ENCODE peak calls at places on chromosomes 7 and 10, in four cellular contexts. One of them, this sample, is unnamed.

GRCh38 chr7:19146699-19147098 is 1.5 kb upstream of the FERD3L start:
- DNase-seq in choroid plexus epithelial cell: peak
- DNase-seq in lower leg skin: no peak
- DNase-seq in GM23248: peak
- DNase-seq in this sample: no peak

GRCh38 chr10:108911814-108912541 is 1011.3 kb downstream of the XPNPEP1 start:
- DNase-seq in GM23248: peak
- DNase-seq in lower leg skin: peak
- DNase-seq in choroid plexus epithelial cell: peak
- DNase-seq in this sample: no peak

GRCh38 chr10:34290412-34291082 is 524.5 kb downstream of the PARD3 start:
- DNase-seq in choroid plexus epithelial cell: peak
- DNase-seq in lower leg skin: no peak
- DNase-seq in GM23248: peak
- DNase-seq in this sample: no peak

GRCh38 chr7:18352339-18353255 is 143.0 kb upstream of the HDAC9 start:
- DNase-seq in choroid plexus epithelial cell: peak
- DNase-seq in GM23248: peak
- DNase-seq in lower leg skin: no peak
- DNase-seq in this sample: no peak

GRCh38 chr7:47326220-47326619 is 255.7 kb downstream of the TNS3 start:
- DNase-seq in lower leg skin: no peak
- DNase-seq in GM23248: peak
- DNase-seq in choroid plexus epithelial cell: peak
- DNase-seq in this sample: peak

GRCh38 chr7:151410405-151411390 is 860 bp upstream of the WDR86 start:
- DNase-seq in choroid plexus epithelial cell: peak
- DNase-seq in GM23248: no peak
- DNase-seq in lower leg skin: no peak
- DNase-seq in this sample: no peak

GRCh38 chr10:93993782-93994668 is at the start of gene PLCE1:
- DNase-seq in choroid plexus epithelial cell: peak
- DNase-seq in lower leg skin: peak
- DNase-seq in GM23248: peak
- DNase-seq in this sample: no peak

GRCh38 chr7:30469303-30469702 is 9.3 kb downstream of the NOD1 start:
- DNase-seq in lower leg skin: peak
- DNase-seq in GM23248: peak
- DNase-seq in choroid plexus epithelial cell: peak
- DNase-seq in this sample: peak

GRCh38 chr7:43625453-43625852 is 42.5 kb downstream of the STK17A start:
- DNase-seq in lower leg skin: no peak
- DNase-seq in choroid plexus epithelial cell: no peak
- DNase-seq in GM23248: no peak
- DNase-seq in this sample: no peak

GRCh38 chr7:116802784-116803183 is 59.6 kb upstream of the CAPZA2 start:
- DNase-seq in choroid plexus epithelial cell: peak
- DNase-seq in GM23248: peak
- DNase-seq in lower leg skin: no peak
- DNase-seq in this sample: peak

GRCh38 chr7:50356212-50356944 is 51.9 kb downstream of the IKZF1 start:
- DNase-seq in lower leg skin: peak
- DNase-seq in GM23248: no peak
- DNase-seq in choroid plexus epithelial cell: no peak
- DNase-seq in this sample: no peak

GRCh38 chr10:19488592-19489280 is 327.5 kb upstream of the PLXDC2 start:
- DNase-seq in lower leg skin: peak
- DNase-seq in GM23248: peak
- DNase-seq in choroid plexus epithelial cell: peak
- DNase-seq in this sample: no peak

GRCh38 chr7:127885843-127886242 is 145.4 kb downstream of the LRRC4 start:
- DNase-seq in GM23248: peak
- DNase-seq in choroid plexus epithelial cell: peak
- DNase-seq in lower leg skin: no peak
- DNase-seq in this sample: no peak

GRCh38 chr10:122040786-122041185 is 51.8 kb downstream of the TACC2 start:
- DNase-seq in GM23248: no peak
- DNase-seq in choroid plexus epithelial cell: no peak
- DNase-seq in lower leg skin: no peak
- DNase-seq in this sample: no peak

GRCh38 chr10:91614254-91614624 is 18.6 kb downstream of the PPP1R3C start:
- DNase-seq in choroid plexus epithelial cell: peak
- DNase-seq in GM23248: peak
- DNase-seq in lower leg skin: peak
- DNase-seq in this sample: no peak

GRCh38 chr7:2934211-2934731 is 90.2 kb upstream of the GNA12 start:
- DNase-seq in lower leg skin: peak
- DNase-seq in GM23248: peak
- DNase-seq in choroid plexus epithelial cell: peak
- DNase-seq in this sample: no peak

GRCh38 chr10:90800232-90800796 is 57.5 kb downstream of the HTR7 start:
- DNase-seq in GM23248: no peak
- DNase-seq in choroid plexus epithelial cell: no peak
- DNase-seq in lower leg skin: no peak
- DNase-seq in this sample: no peak

GRCh38 chr10:47290338-47290737 is 9.7 kb upstream of the GDF10 start:
- DNase-seq in GM23248: no peak
- DNase-seq in lower leg skin: peak
- DNase-seq in choroid plexus epithelial cell: no peak
- DNase-seq in this sample: no peak

GRCh38 chr7:34067406-34067805 is 162.1 kb downstream of the BMPER start:
- DNase-seq in choroid plexus epithelial cell: peak
- DNase-seq in lower leg skin: no peak
- DNase-seq in GM23248: no peak
- DNase-seq in this sample: no peak

GRCh38 chr7:11127988-11128387 is 154.3 kb downstream of the PHF14 start:
- DNase-seq in GM23248: no peak
- DNase-seq in lower leg skin: no peak
- DNase-seq in choroid plexus epithelial cell: no peak
- DNase-seq in this sample: no peak

GRCh38 chr10:77849039-77849664 is 77.4 kb downstream of the DLG5 start:
- DNase-seq in lower leg skin: no peak
- DNase-seq in choroid plexus epithelial cell: peak
- DNase-seq in GM23248: no peak
- DNase-seq in this sample: no peak

GRCh38 chr10:36531621-36532020 is 593.8 kb upstream of the ANKRD30A start:
- DNase-seq in GM23248: peak
- DNase-seq in lower leg skin: no peak
- DNase-seq in choroid plexus epithelial cell: no peak
- DNase-seq in this sample: no peak

GRCh38 chr7:55540226-55540858 is 32.0 kb downstream of the VOPP1 start:
- DNase-seq in lower leg skin: peak
- DNase-seq in GM23248: no peak
- DNase-seq in choroid plexus epithelial cell: no peak
- DNase-seq in this sample: no peak

GRCh38 chr7:70738080-70738479 is 393.9 kb upstream of the GALNT17 start:
- DNase-seq in GM23248: peak
- DNase-seq in lower leg skin: no peak
- DNase-seq in choroid plexus epithelial cell: peak
- DNase-seq in this sample: no peak

GRCh38 chr7:139702811-139703467 is 74.9 kb downstream of the HIPK2 start:
- DNase-seq in choroid plexus epithelial cell: peak
- DNase-seq in lower leg skin: no peak
- DNase-seq in GM23248: no peak
- DNase-seq in this sample: no peak

GRCh38 chr10:16105082-16105481 is 244.8 kb upstream of the MINDY3 start:
- DNase-seq in choroid plexus epithelial cell: no peak
- DNase-seq in lower leg skin: no peak
- DNase-seq in GM23248: no peak
- DNase-seq in this sample: no peak

GRCh38 chr7:7664344-7664743 is 23.8 kb downstream of the UMAD1 start:
- DNase-seq in choroid plexus epithelial cell: no peak
- DNase-seq in GM23248: no peak
- DNase-seq in lower leg skin: no peak
- DNase-seq in this sample: no peak

GRCh38 chr7:114930107-114930521 is 8.2 kb downstream of the MDFIC start:
- DNase-seq in choroid plexus epithelial cell: no peak
- DNase-seq in GM23248: peak
- DNase-seq in lower leg skin: no peak
- DNase-seq in this sample: no peak

GRCh38 chr7:152313879-152314604 is 121.8 kb downstream of the KMT2C start:
- DNase-seq in lower leg skin: no peak
- DNase-seq in GM23248: peak
- DNase-seq in choroid plexus epithelial cell: peak
- DNase-seq in this sample: no peak

GRCh38 chr7:101564778-101565211 is 64.3 kb downstream of the MYL10 start:
- DNase-seq in lower leg skin: peak
- DNase-seq in choroid plexus epithelial cell: no peak
- DNase-seq in GM23248: peak
- DNase-seq in this sample: no peak

GRCh38 chr7:54664235-54665228 is 94.5 kb downstream of the SEC61G start:
- DNase-seq in GM23248: peak
- DNase-seq in choroid plexus epithelial cell: peak
- DNase-seq in lower leg skin: no peak
- DNase-seq in this sample: no peak

GRCh38 chr10:23343591-23344225 is 889 bp downstream of the C10orf67 start:
- DNase-seq in GM23248: no peak
- DNase-seq in choroid plexus epithelial cell: peak
- DNase-seq in lower leg skin: no peak
- DNase-seq in this sample: peak

DNA sequence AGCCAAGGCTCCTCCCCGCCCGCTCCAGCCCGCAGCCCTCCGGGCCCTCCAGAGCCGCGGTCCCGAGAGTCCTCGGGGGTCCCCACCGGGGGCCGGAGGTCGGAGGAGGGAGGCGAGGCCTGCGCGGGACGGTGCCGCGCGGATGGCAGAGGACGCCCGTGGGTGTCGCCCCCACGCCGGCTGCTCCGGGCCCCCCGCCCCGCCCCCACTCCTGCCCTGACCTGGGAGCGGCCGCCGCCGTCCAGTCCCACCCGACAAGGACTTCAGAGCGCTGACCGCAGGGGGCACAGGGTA is 57.2 kb upstream of the DNAJB6 start:
- DNase-seq in choroid plexus epithelial cell: no peak
- DNase-seq in GM23248: no peak
- DNase-seq in lower leg skin: no peak
- DNase-seq in this sample: no peak
- H3K4me3 ChIP-seq in choroid plexus epithelial cell: peak
- H3K4me3 ChIP-seq in GM23248: peak
- H3K4me3 ChIP-seq in lower leg skin: peak
- H3K4me3 ChIP-seq in this sample: peak

DNA sequence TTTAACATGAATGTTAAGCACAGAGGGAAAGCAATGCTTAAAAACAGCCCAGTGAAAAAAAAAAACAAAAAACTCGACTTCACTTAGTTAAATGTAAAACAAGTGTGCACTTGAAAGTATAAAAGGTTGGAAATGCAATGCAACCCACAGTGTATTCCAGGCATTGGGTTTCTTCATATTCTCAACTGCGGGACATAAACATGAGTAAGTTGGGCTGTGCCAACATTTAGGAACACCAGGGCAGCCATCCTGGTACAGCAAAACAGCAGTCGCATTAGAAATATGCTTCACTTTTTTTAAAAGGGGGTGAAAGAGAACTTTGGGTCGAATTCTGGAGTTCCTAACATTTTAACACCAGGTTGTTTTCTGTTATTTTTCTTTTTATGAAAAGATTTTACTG is 937 bp downstream of the STEAP1 start:
- DNase-seq in lower leg skin: no peak
- DNase-seq in GM23248: peak
- DNase-seq in choroid plexus epithelial cell: no peak
- DNase-seq in this sample: no peak
- H3K4me3 ChIP-seq in lower leg skin: no peak
- H3K4me3 ChIP-seq in GM23248: peak
- H3K4me3 ChIP-seq in choroid plexus epithelial cell: no peak
- H3K4me3 ChIP-seq in this sample: peak

GRCh38 chr7:122626785-122627184 is 72.1 kb downstream of the RNF133 start:
- DNase-seq in GM23248: no peak
- DNase-seq in choroid plexus epithelial cell: no peak
- DNase-seq in lower leg skin: no peak
- DNase-seq in this sample: no peak

GRCh38 chr7:122629412-122629953 is 69.4 kb downstream of the RNF133 start:
- DNase-seq in choroid plexus epithelial cell: no peak
- DNase-seq in GM23248: no peak
- DNase-seq in lower leg skin: no peak
- DNase-seq in this sample: no peak

GRCh38 chr7:122633472-122633871 is 65.4 kb downstream of the RNF133 start:
- DNase-seq in lower leg skin: no peak
- DNase-seq in GM23248: no peak
- DNase-seq in choroid plexus epithelial cell: no peak
- DNase-seq in this sample: no peak

GRCh38 chr7:122632238-122632637 is 66.7 kb downstream of the RNF133 start:
- DNase-seq in GM23248: no peak
- DNase-seq in choroid plexus epithelial cell: no peak
- DNase-seq in lower leg skin: no peak
- DNase-seq in this sample: no peak

DNA sequence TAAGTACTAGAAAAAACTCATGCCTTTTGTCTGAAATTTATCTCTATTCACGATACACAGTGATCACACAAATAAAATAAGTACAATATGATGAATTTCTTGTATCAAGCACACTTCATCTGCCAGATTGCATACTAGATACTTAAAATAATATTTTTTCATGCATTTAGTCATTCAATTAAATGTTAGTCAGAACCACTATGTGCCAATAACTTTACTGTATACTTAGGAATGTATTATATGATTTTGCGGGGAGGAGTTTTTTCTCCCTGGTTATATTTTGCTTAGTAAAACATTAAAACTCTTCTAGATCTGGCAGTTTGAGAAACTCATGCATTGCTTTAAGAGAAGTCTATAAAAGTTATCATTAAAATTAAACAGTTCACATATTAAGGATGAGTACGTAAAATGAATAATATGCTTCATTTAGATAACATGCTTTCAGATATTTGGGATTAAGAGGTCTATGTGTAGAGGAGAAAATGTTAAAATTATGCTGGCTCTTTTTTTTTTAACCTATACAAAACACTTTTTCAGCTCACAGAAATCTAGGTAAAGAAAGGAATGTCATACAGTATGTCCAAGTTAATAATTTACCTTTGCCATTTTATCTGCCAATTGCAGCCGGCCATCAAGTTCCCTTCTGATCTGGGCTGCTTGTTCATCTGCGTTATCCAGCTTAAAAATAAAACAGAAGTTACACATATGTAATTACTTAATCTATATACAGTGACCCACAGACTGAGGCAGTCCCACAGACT is 70.1 kb downstream of the RNF133 start:
- DNase-seq in choroid plexus epithelial cell: no peak
- DNase-seq in GM23248: peak
- DNase-seq in lower leg skin: no peak
- DNase-seq in this sample: no peak
- H3K4me3 ChIP-seq in choroid plexus epithelial cell: no peak
- H3K4me3 ChIP-seq in GM23248: no peak
- H3K4me3 ChIP-seq in lower leg skin: no peak
- H3K4me3 ChIP-seq in this sample: no peak

GRCh38 chr10:61899997-61900828 is 1.3 kb upstream of the ARID5B start:
- DNase-seq in choroid plexus epithelial cell: peak
- DNase-seq in GM23248: peak
- DNase-seq in lower leg skin: peak
- DNase-seq in this sample: no peak

GRCh38 chr10:61899045-61899444 is 2.5 kb upstream of the ARID5B start:
- DNase-seq in lower leg skin: no peak
- DNase-seq in choroid plexus epithelial cell: peak
- DNase-seq in GM23248: peak
- DNase-seq in this sample: no peak

GRCh38 chr10:61898435-61898778 is 3.1 kb upstream of the ARID5B start:
- DNase-seq in GM23248: no peak
- DNase-seq in lower leg skin: no peak
- DNase-seq in choroid plexus epithelial cell: no peak
- DNase-seq in this sample: no peak

GRCh38 chr10:61900829-61901783 is at the start of gene ARID5B:
- DNase-seq in GM23248: peak
- DNase-seq in choroid plexus epithelial cell: peak
- DNase-seq in lower leg skin: no peak
- DNase-seq in this sample: no peak

GRCh38 chr10:61899663-61899996 is 1.9 kb upstream of the ARID5B start:
- DNase-seq in lower leg skin: no peak
- DNase-seq in GM23248: no peak
- DNase-seq in choroid plexus epithelial cell: no peak
- DNase-seq in this sample: no peak
- H3K4me3 ChIP-seq in lower leg skin: no peak
- H3K4me3 ChIP-seq in GM23248: peak
- H3K4me3 ChIP-seq in choroid plexus epithelial cell: peak
- H3K4me3 ChIP-seq in this sample: peak